ENCODE peak calls at places on chromosomes 16 and 17, in eight cellular contexts. L, N, Y, E, Q, U, K and T are unnamed samples.
A peak's percentile ranks its signal among the peaks of the same experiment; 100 is the strongest.

GRCh38 chr16:24046442-24046841 is 209.7 kb upstream of the CACNG3 start:
- DNase-seq in Q (no peak), L (no peak), U (peak; percentile 81), N (no peak), K (no peak), E (peak; percentile 87), Y (no peak), T (no peak)

GRCh38 chr16:57590654-57591085 is 37.8 kb upstream of the ADGRG1 start:
- DNase-seq in K (no peak), Q (peak; percentile 76), N (no peak), L (peak; percentile 46), E (no peak), U (no peak), Y (no peak), T (no peak)

GRCh38 chr17:48871551-48872351 is 20.8 kb upstream of the ATP5MC1 start:
- DNase-seq in Q (peak; percentile 25), E (peak; percentile 58), L (no peak), U (no peak), Y (no peak), N (peak; percentile 76), K (no peak), T (no peak)

GRCh38 chr17:75684924-75685323 is 17.8 kb downstream of the SAP30BP start:
- DNase-seq in K (no peak), Y (no peak), U (no peak), E (no peak), Q (no peak), L (no peak), N (no peak), T (no peak)

GRCh38 chr16:11411059-11411550 is 65.8 kb downstream of the RMI2 start:
- DNase-seq in N (no peak), Q (no peak), U (no peak), K (no peak), E (peak; percentile 31), Y (no peak), L (no peak), T (no peak)

GRCh38 chr16:57764341-57765159 is 29.0 kb downstream of the KATNB1 start:
- DNase-seq in U (peak; percentile 97), Q (peak; percentile 75), K (no peak), Y (peak; percentile 67), L (peak; percentile 80), E (peak; percentile 96), N (no peak), T (peak; percentile 41)

GRCh38 chr16:24729243-24729966 is at the start of gene TNRC6A:
- DNase-seq in Y (peak; percentile 54), L (peak; percentile 91), K (peak; percentile 94), N (peak; percentile 89), E (peak; percentile 96), Q (peak; percentile 94), U (peak; percentile 92), T (peak; percentile 59)

GRCh38 chr16:70662991-70663523 is 16.7 kb downstream of the IL34 start:
- DNase-seq in K (no peak), Q (no peak), Y (no peak), E (no peak), N (no peak), L (no peak), U (peak; percentile 29), T (no peak)

GRCh38 chr16:64626771-64627170 is 495.1 kb downstream of the CDH11 start:
- DNase-seq in L (no peak), N (no peak), U (no peak), Y (no peak), E (no peak), Q (peak; percentile 1), K (no peak), T (no peak)

GRCh38 chr17:30095507-30096244 is 20.9 kb upstream of the NSRP1 start:
- DNase-seq in Q (peak; percentile 84), N (no peak), K (no peak), E (peak; percentile 78), L (peak; percentile 79), U (peak; percentile 41), Y (no peak), T (peak; percentile 61)

GRCh38 chr17:3695129-3695722 is 729 bp downstream of the P2RX5 start:
- DNase-seq in Q (no peak), U (no peak), Y (no peak), N (no peak), L (no peak), E (peak; percentile 62), K (no peak), T (no peak)

GRCh38 chr16:79079656-79080420 is 520.7 kb downstream of the MAF start:
- DNase-seq in U (no peak), Y (no peak), K (no peak), L (no peak), E (no peak), Q (no peak), N (no peak), T (no peak)

GRCh38 chr16:77660311-77660710 is 62.0 kb upstream of the NUDT7 start:
- DNase-seq in Q (peak; percentile 61), U (peak; percentile 34), E (peak; percentile 63), K (no peak), N (no peak), Y (no peak), L (peak; percentile 73), T (peak; percentile 11)

GRCh38 chr16:66116163-66116792 is 250.2 kb upstream of the CDH5 start:
- DNase-seq in L (peak; percentile 25), E (no peak), K (no peak), U (no peak), Q (peak; percentile 25), N (no peak), Y (no peak), T (no peak)

GRCh38 chr17:50028207-50029120 is 27.4 kb upstream of the ITGA3 start:
- DNase-seq in Q (peak; percentile 64), N (peak; percentile 44), U (peak; percentile 83), K (no peak), L (peak; percentile 63), Y (no peak), E (peak; percentile 91), T (no peak)

GRCh38 chr16:2475413-2476344 is 752 bp downstream of the TBC1D24 start:
- DNase-seq in Y (no peak), Q (no peak), L (no peak), E (peak; percentile 76), K (peak; percentile 34), U (peak; percentile 56), N (peak; percentile 65), T (no peak)

GRCh38 chr16:2474877-2475412 is at the start of gene TBC1D24:
- DNase-seq in K (peak; percentile 89), L (peak; percentile 77), U (peak; percentile 86), Q (peak; percentile 86), Y (no peak), N (peak; percentile 81), E (peak; percentile 94), T (no peak)

GRCh38 chr16:2472885-2473284 is 1.8 kb downstream of the NTN3 start:
- DNase-seq in Y (no peak), E (no peak), K (no peak), L (no peak), U (no peak), N (no peak), Q (no peak), T (no peak)

GRCh38 chr16:2473425-2473926 is 1.5 kb upstream of the TBC1D24 start:
- DNase-seq in E (peak; percentile 68), U (peak; percentile 45), N (no peak), Q (no peak), L (no peak), K (no peak), Y (no peak), T (no peak)

GRCh38 chr16:2473999-2474876 is 689 bp upstream of the TBC1D24 start:
- DNase-seq in Y (no peak), U (peak; percentile 64), L (no peak), E (peak; percentile 76), Q (peak; percentile 39), N (no peak), K (peak; percentile 42), T (no peak)
- TF ChIP-seq CTCF in Y (no peak), U (peak; percentile 29), L (peak; percentile 23), E (peak; percentile 56), Q (peak; percentile 8), N (no peak), K (no peak), T (peak; percentile 8)

GRCh38 chr17:44197107-44197506 is 2.6 kb downstream of the ATXN7L3 start:
- DNase-seq in Q (no peak), U (no peak), L (no peak), Y (no peak), E (no peak), N (no peak), K (peak; percentile 31), T (no peak)

GRCh38 chr17:44198721-44199552 is 747 bp downstream of the ATXN7L3 start:
- DNase-seq in E (peak; percentile 93), U (peak; percentile 80), N (peak; percentile 67), Q (peak; percentile 62), Y (no peak), L (peak; percentile 59), K (peak; percentile 75), T (no peak)

GRCh38 chr17:44199553-44200477 is at the start of gene ATXN7L3:
- DNase-seq in N (peak; percentile 99), Y (peak; percentile 82), Q (peak; percentile 99), E (peak; percentile 100), U (peak; percentile 100), L (peak; percentile 98), K (peak; percentile 99), T (peak; percentile 95)

GRCh38 chr17:44200478-44201155 is 933 bp upstream of the ATXN7L3 start:
- DNase-seq in E (no peak), Q (no peak), N (no peak), K (no peak), U (no peak), L (no peak), Y (no peak), T (no peak)

GRCh38 chr17:44197980-44198720 is 1.5 kb downstream of the ATXN7L3 start:
- DNase-seq in E (no peak), K (peak; percentile 36), U (no peak), N (peak; percentile 49), Q (peak; percentile 53), L (peak; percentile 81), Y (no peak), T (no peak)
- TF ChIP-seq CTCF in E (peak; percentile 16), K (no peak), U (no peak), N (no peak), Q (peak; percentile 13), L (peak; percentile 16), Y (peak; percentile 16), T (peak; percentile 21)

DNA sequence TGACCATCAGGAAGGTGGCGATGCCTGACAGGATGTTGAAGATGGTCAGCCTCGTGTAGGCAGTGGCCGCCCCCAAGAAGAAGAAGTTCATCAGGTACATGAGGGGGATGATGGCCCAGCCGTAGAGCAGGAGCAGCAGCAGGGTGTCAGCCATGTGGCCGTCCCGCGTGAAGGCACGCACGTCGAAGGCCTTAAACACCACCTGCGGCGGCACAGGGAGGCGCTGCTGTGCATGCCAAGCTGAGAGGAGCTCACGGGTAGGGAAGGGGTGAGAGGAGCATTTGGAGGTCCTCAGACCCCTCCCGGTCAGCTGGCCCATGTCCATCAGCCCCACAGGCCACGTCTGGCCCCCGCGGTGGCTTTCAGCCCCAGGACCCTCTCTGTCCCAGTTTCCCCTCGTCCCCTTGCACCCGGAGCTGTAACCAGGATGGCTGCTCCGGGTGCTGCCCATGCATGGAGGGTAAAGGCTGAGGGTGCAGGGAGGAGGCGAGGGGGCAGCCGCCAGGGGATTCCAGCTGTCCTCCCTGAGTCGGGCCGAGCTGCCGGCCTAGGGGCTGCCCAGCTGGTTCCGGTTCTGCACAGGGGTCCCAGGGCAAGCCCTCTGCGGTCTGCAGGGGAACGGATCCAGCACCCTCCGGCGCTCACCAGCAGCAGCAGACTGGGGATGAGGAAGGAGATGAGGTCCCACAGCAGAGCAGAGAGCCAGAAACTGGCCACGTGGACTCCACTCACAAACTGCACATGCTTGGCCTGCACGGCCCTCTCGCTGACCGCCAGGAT is 17.1 kb upstream of the RNPS1 start:
- DNase-seq in Q (no peak), N (no peak), L (no peak), E (peak; percentile 42), Y (no peak), U (no peak), K (no peak), T (no peak)
- TF ChIP-seq CTCF in Q (no peak), N (no peak), L (no peak), E (no peak), Y (no peak), U (no peak), K (no peak), T (no peak)

GRCh38 chr17:21129023-21129681 is 2.4 kb downstream of the DHRS7B start:
- DNase-seq in E (no peak), K (no peak), L (peak; percentile 72), N (no peak), Y (peak; percentile 39), Q (peak; percentile 76), U (no peak), T (peak; percentile 26)
- TF ChIP-seq CTCF in E (peak; percentile 58), K (no peak), L (peak; percentile 70), N (no peak), Y (peak; percentile 57), Q (peak; percentile 55), U (peak; percentile 60), T (peak; percentile 71)